ENCODE peak calls at places on chromosomes 7 and 10, in five cellular contexts. X is right lobe of liver, V is EH, B is mammary epithelial cell, D is bronchial epithelial cell. W is an unnamed sample.

GRCh38 chr7:3154881-3155494 is 111.3 kb upstream of the CARD11 start:
- DNase-seq in X (no peak), V (peak), B (peak), D (peak), W (peak)

GRCh38 chr10:78585952-78586351 is 482.8 kb upstream of the ZMIZ1 start:
- DNase-seq in X (no peak), V (no peak), B (no peak), D (no peak), W (no peak)

GRCh38 chr7:122803323-122803722 is 82.9 kb downstream of the CADPS2 start:
- DNase-seq in X (no peak), V (no peak), B (peak), D (peak), W (peak)

GRCh38 chr7:116169060-116169459 is 41.3 kb upstream of the TES start:
- DNase-seq in X (no peak), V (peak), B (peak), D (no peak), W (peak)

GRCh38 chr10:60871215-60871614 is 72.8 kb downstream of the RHOBTB1 start:
- DNase-seq in X (no peak), V (no peak), B (no peak), D (no peak), W (no peak)

GRCh38 chr7:143367972-143368371 is 5.5 kb upstream of the FAM131B start:
- DNase-seq in X (peak), V (peak), B (peak), D (peak), W (peak)

GRCh38 chr10:102963237-102963886 is 45.3 kb downstream of the CNNM2 start:
- DNase-seq in X (no peak), V (peak), B (no peak), D (no peak), W (peak)

GRCh38 chr7:142568430-142569097 is 180.7 kb upstream of the PRSS1 start:
- DNase-seq in X (no peak), V (peak), B (peak), D (peak), W (peak)

GRCh38 chr7:27910341-27910740 is 170.4 kb downstream of the TAX1BP1 start:
- DNase-seq in X (no peak), V (peak), B (no peak), D (no peak), W (no peak)